ENCODE peak calls at places on chromosomes 16 and 17, in ten cellular contexts. X is gastroesophageal sphincter; V is pancreas; M is activated CD4-positive, alpha-beta T cell treated with anti-CD3 and anti-CD28 coated beads for 36 hours; L is natural killer cell; Y is T-cell; Q is activated T-helper 17 cell treated with anti-CD3 and anti-CD28 coated beads, Interleukin-2, amount 50 U/mL, for 72 hours; E is activated naive CD8-positive, alpha-beta T cell treated with anti-CD3 and anti-CD28 coated beads, Interleukin-2, amount 10 ng/mL, durations not matched to agents 7 days and 5 days; H is activated CD8-positive, alpha-beta T cell treated with anti-CD3 and anti-CD28 coated beads for 36 hours; S is left ventricle myocardium superior. N is an unnamed sample.

GRCh38 chr17:10021239-10021638 is 116.2 kb upstream of the RCVRN start:
- ATAC-seq in X (peak), V (peak), M (no peak), L (peak), Y (no peak), Q (no peak), E (no peak), H (no peak), S (peak), N (no peak)

GRCh38 chr17:20063665-20064648 is 54.8 kb downstream of the SPECC1 start:
- ATAC-seq in X (peak), V (peak), M (peak), L (no peak), Y (no peak), Q (peak), E (no peak), H (peak), S (peak), N (peak)

GRCh38 chr17:75244133-75244866 is 17.1 kb downstream of the GGA3 start:
- ATAC-seq in X (no peak), V (no peak), M (peak), L (no peak), Y (no peak), Q (peak), E (no peak), H (no peak), S (no peak), N (peak)

GRCh38 chr17:1073241-1073962 is 76.5 kb downstream of the TIMM22 start:
- ATAC-seq in X (no peak), V (no peak), M (no peak), L (no peak), Y (no peak), Q (no peak), E (no peak), H (no peak), S (no peak), N (no peak)

GRCh38 chr17:78532922-78533640 is 44.1 kb downstream of the DNAH17 start:
- ATAC-seq in X (no peak), V (no peak), M (peak), L (no peak), Y (no peak), Q (peak), E (no peak), H (peak), S (no peak), N (peak)

GRCh38 chr17:62165378-62165722 is 100.3 kb upstream of the MED13 start:
- ATAC-seq in X (no peak), V (no peak), M (peak), L (no peak), Y (no peak), Q (peak), E (no peak), H (no peak), S (no peak), N (peak)

GRCh38 chr17:76189741-76190140 is 48.7 kb upstream of the FOXJ1 start:
- ATAC-seq in X (no peak), V (no peak), M (no peak), L (no peak), Y (no peak), Q (no peak), E (no peak), H (no peak), S (no peak), N (no peak)

GRCh38 chr17:35291802-35292201 is 48.9 kb downstream of the SLFN5 start:
- ATAC-seq in X (no peak), V (no peak), M (peak), L (no peak), Y (no peak), Q (peak), E (no peak), H (no peak), S (no peak), N (no peak)

GRCh38 chr16:3625911-3626732 is 14.7 kb upstream of the SLX4 start:
- ATAC-seq in X (no peak), V (no peak), M (peak), L (peak), Y (peak), Q (peak), E (peak), H (peak), S (no peak), N (no peak)

GRCh38 chr16:58201163-58201562 is 3.3 kb upstream of the CSNK2A2 start:
- ATAC-seq in X (no peak), V (no peak), M (no peak), L (no peak), Y (no peak), Q (no peak), E (no peak), H (no peak), S (no peak), N (no peak)

GRCh38 chr16:90023078-90023447 is 3.8 kb upstream of the DBNDD1 start:
- ATAC-seq in X (peak), V (peak), M (no peak), L (no peak), Y (no peak), Q (no peak), E (no peak), H (no peak), S (peak), N (peak)

GRCh38 chr17:63701477-63702222 is 1.7 kb upstream of the LIMD2 start:
- ATAC-seq in X (no peak), V (no peak), M (peak), L (peak), Y (peak), Q (peak), E (peak), H (peak), S (no peak), N (no peak)

GRCh38 chr17:72452286-72453173 is 331.7 kb downstream of the SOX9 start:
- ATAC-seq in X (no peak), V (no peak), M (no peak), L (no peak), Y (no peak), Q (peak), E (no peak), H (no peak), S (no peak), N (no peak)

GRCh38 chr17:39739885-39740356 is 2.2 kb downstream of the GRB7 start:
- ATAC-seq in X (no peak), V (no peak), M (no peak), L (no peak), Y (no peak), Q (no peak), E (no peak), H (no peak), S (no peak), N (peak)

N was measured in esophagus mucosa.